ENCODE peak calls at places on chromosome 19, in six cellular contexts. Y, G, Q, L, I and O are unnamed samples. For H3K4me1, the result is how much of the 10 kb centered on the place peaks cover.

GRCh38 chr19:13401388-13401787 is 104.9 kb downstream of the CACNA1A start:
- DNase-seq in I (no peak), G (no peak), L (no peak), Y (no peak), Q (no peak), O (no peak)

GRCh38 chr19:14393303-14393702 is 12.1 kb downstream of the ADGRE5 start:
- DNase-seq in Y (no peak), L (no peak), I (no peak), Q (no peak), G (no peak), O (no peak)

GRCh38 chr19:49691243-49692101 is 556 bp downstream of the CPT1C start:
- DNase-seq in L (peak), Y (no peak), G (no peak), Q (no peak), I (no peak), O (no peak)

GRCh38 chr19:45828945-45829344 is 13.8 kb upstream of the RSPH6A start:
- DNase-seq in I (no peak), G (no peak), Y (no peak), Q (no peak), L (no peak), O (no peak)

GRCh38 chr19:5186293-5187050 is 154.1 kb downstream of the PTPRS start:
- DNase-seq in Q (no peak), G (no peak), L (no peak), Y (no peak), I (no peak), O (no peak)

GRCh38 chr19:19721896-19722295 is 11.0 kb downstream of the ZNF14 start:
- DNase-seq in I (no peak), L (no peak), Y (no peak), G (no peak), Q (no peak), O (no peak)

GRCh38 chr19:32421589-32422361 is 16.2 kb downstream of the DPY19L3 start:
- DNase-seq in G (no peak), L (no peak), Q (no peak), Y (no peak), I (no peak), O (no peak)

GRCh38 chr19:17325881-17326594 is 8.6 kb downstream of the ANO8 start:
- DNase-seq in I (peak), L (no peak), Y (no peak), Q (no peak), G (no peak), O (peak)

GRCh38 chr19:23787106-23787505 is 28.4 kb upstream of the ZNF681 start:
- DNase-seq in G (no peak), Y (no peak), Q (peak), I (no peak), L (no peak), O (peak)

GRCh38 chr19:8585894-8586750 is 8.9 kb upstream of the MYO1F start:
- DNase-seq in I (no peak), G (no peak), Y (no peak), L (peak), Q (peak), O (peak)

GRCh38 chr19:35222373-35223005 is 6.0 kb downstream of the FAM187B start:
- DNase-seq in G (no peak), Y (no peak), Q (no peak), I (no peak), L (no peak), O (no peak)

GRCh38 chr19:41880329-41880708 is 2.7 kb upstream of the ARHGEF1 start:
- DNase-seq in Q (no peak), L (no peak), G (no peak), Y (no peak), I (no peak), O (no peak)

GRCh38 chr19:16118489-16119033 is 6.9 kb downstream of the RAB8A start:
- DNase-seq in L (no peak), G (no peak), Q (peak), I (peak), Y (peak), O (no peak)

GRCh38 chr19:5254944-5255343 is 85.7 kb downstream of the PTPRS start:
- DNase-seq in Y (no peak), Q (no peak), I (no peak), G (no peak), L (no peak), O (no peak)

GRCh38 chr19:47351545-47351944 is 2.4 kb downstream of the DHX34 start:
- DNase-seq in Q (no peak), I (no peak), Y (no peak), G (no peak), L (no peak), O (no peak)

DNA sequence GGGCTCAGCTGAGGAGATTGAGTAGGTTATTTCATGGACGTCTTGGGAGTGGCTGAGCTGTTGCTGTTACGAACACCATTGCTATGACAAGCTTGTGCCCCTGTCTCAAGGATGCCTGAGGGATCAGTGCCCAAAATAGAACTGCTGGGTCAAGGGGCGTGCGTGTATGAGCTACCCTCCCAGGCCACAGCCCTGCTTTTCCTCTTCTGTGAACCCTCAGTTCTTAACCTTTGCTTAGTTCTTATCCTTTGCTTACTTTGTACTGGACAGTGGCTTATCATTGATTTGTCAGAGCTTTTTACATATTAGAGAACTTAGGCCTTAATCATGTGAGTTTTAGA is 9.0 kb downstream of the ARHGAP45 start:
- DNase-seq in L (no peak), Y (no peak), Q (no peak), G (no peak), I (no peak), O (no peak)
- H3K4me3 ChIP-seq in L (no peak), Y (no peak), Q (no peak), G (no peak), I (no peak), O (no peak)

GRCh38 chr19:27774827-27775226 is 1438.1 kb downstream of the UQCRFS1 start:
- DNase-seq in Q (no peak), G (no peak), I (no peak), L (no peak), Y (no peak), O (no peak)
- TF ChIP-seq CTCF in Q (no peak), G (no peak), I (no peak), L (peak), Y (no peak), O (no peak)

GRCh38 chr19:1271528-1272422 is 2.6 kb downstream of the CIRBP start:
- DNase-seq in I (no peak), Y (no peak), L (no peak), Q (no peak), G (peak), O (no peak)

GRCh38 chr19:1269478-1270167 is 491 bp downstream of the CIRBP start:
- DNase-seq in L (peak), Y (no peak), Q (peak), G (peak), I (peak), O (peak)

GRCh38 chr19:1270854-1271527 is 1.9 kb downstream of the CIRBP start:
- DNase-seq in L (no peak), G (no peak), Y (no peak), I (no peak), Q (no peak), O (no peak)

GRCh38 chr19:1269065-1269477 is at the start of gene CIRBP:
- DNase-seq in Y (peak), G (peak), I (peak), Q (peak), L (peak), O (peak)

GRCh38 chr19:1270168-1270853 is 1.2 kb downstream of the CIRBP start:
- DNase-seq in G (no peak), L (no peak), Y (no peak), Q (no peak), I (no peak), O (no peak)
- H3K4me1 ChIP-seq in G (under half), L (half or more), Y (half or more), Q (half or more), I (half or more), O (half or more)

GRCh38 chr19:29528946-29529645 is 3.3 kb downstream of the VSTM2B start:
- DNase-seq in I (no peak), L (no peak), G (peak), Q (no peak), Y (no peak), O (no peak)
- H3K4me3 ChIP-seq in I (no peak), L (peak), G (peak), Q (no peak), Y (no peak), O (no peak)

GRCh38 chr19:58466760-58467589 is at the start of gene ZNF324:
- DNase-seq in I (peak), Y (peak), Q (peak), L (peak), G (peak), O (peak)

GRCh38 chr19:58471736-58472135 is 4.4 kb upstream of the ZNF446 start:
- DNase-seq in Q (no peak), L (no peak), I (no peak), Y (no peak), G (no peak), O (no peak)

GRCh38 chr19:58469241-58470013 is 2.5 kb downstream of the ZNF324 start:
- DNase-seq in I (no peak), L (no peak), Q (no peak), G (no peak), Y (no peak), O (no peak)

GRCh38 chr19:58466089-58466759 is 656 bp upstream of the ZNF324 start:
- DNase-seq in Q (no peak), L (no peak), Y (no peak), G (no peak), I (no peak), O (no peak)

GRCh38 chr19:58468216-58468839 is 1.4 kb downstream of the ZNF324 start:
- DNase-seq in Q (no peak), L (no peak), I (no peak), Y (no peak), G (no peak), O (no peak)
- TF ChIP-seq CTCF in Q (no peak), L (no peak), I (no peak), Y (no peak), G (no peak), O (no peak)

GRCh38 chr19:39345956-39346355 is 3.7 kb downstream of the SAMD4B start:
- DNase-seq in I (no peak), Y (no peak), L (no peak), G (no peak), Q (no peak), O (no peak)

GRCh38 chr19:39339636-39340035 is 2.6 kb upstream of the SAMD4B start:
- DNase-seq in G (no peak), Q (no peak), L (no peak), Y (no peak), I (no peak), O (no peak)

GRCh38 chr19:39342647-39343305 is 555 bp downstream of the SAMD4B start:
- DNase-seq in L (no peak), Q (peak), G (peak), I (peak), Y (no peak), O (peak)

GRCh38 chr19:39341122-39341719 is 1.0 kb upstream of the SAMD4B start:
- DNase-seq in I (no peak), L (peak), G (peak), Y (no peak), Q (peak), O (peak)

GRCh38 chr19:39341720-39342604 is at the start of gene SAMD4B:
- DNase-seq in Q (peak), Y (peak), G (peak), I (peak), L (peak), O (peak)
- H3K4me1 ChIP-seq in Q (under half), Y (under half), G (under half), I (under half), L (half or more), O (under half)

GRCh38 chr19:11890634-11891033 is 3.1 kb downstream of the ZNF69 start:
- DNase-seq in G (no peak), Y (no peak), I (no peak), Q (no peak), L (no peak), O (no peak)
- H3K4me3 ChIP-seq in G (no peak), Y (no peak), I (no peak), Q (no peak), L (no peak), O (no peak)

GRCh38 chr19:55809381-55810058 is 22.3 kb downstream of the NLRP11 start:
- DNase-seq in Y (peak), Q (peak), I (no peak), G (peak), L (peak), O (peak)
- TF ChIP-seq CTCF in Y (no peak), Q (peak), I (no peak), G (no peak), L (peak), O (peak)

GRCh38 chr19:2181618-2181997 is 17.9 kb downstream of the DOT1L start:
- DNase-seq in I (no peak), Y (no peak), Q (no peak), L (no peak), G (no peak), O (no peak)

GRCh38 chr19:2176336-2176994 is 12.7 kb downstream of the DOT1L start:
- DNase-seq in L (no peak), I (no peak), Y (no peak), G (no peak), Q (no peak), O (no peak)

GRCh38 chr19:2180114-2180513 is 16.4 kb downstream of the DOT1L start:
- DNase-seq in G (no peak), L (no peak), I (no peak), Q (no peak), Y (no peak), O (no peak)

GRCh38 chr19:2180881-2181617 is 17.3 kb downstream of the DOT1L start:
- DNase-seq in I (no peak), Q (no peak), G (peak), L (no peak), Y (no peak), O (no peak)

GRCh38 chr19:2179095-2179494 is 15.4 kb downstream of the DOT1L start:
- DNase-seq in Y (no peak), G (no peak), I (no peak), Q (no peak), L (no peak), O (no peak)
- H3K4me1 ChIP-seq in Y (under half), G (under half), I (under half), Q (under half), L (under half), O (under half)

GRCh38 chr19:38838208-38838985 is 6.8 kb upstream of the ECH1 start:
- DNase-seq in Y (no peak), Q (no peak), L (no peak), I (no peak), G (no peak), O (no peak)
- H3K4me3 ChIP-seq in Y (no peak), Q (no peak), L (no peak), I (no peak), G (no peak), O (no peak)